ENCODE peak calls at places on chromosomes 13 and 19, in nine cellular contexts. Q is keratinocyte; E is coronary artery; C is CD8-positive, alpha-beta T cell; X is cardiac muscle cell; G is AG10803; V is adipocyte; S is ascending aorta; F is bronchial epithelial cell. D is an unnamed sample.

GRCh38 chr13:91228083-91228482 is 119.4 kb upstream of the MIR17HG start:
- DNase-seq in Q (no peak), E (no peak), C (no peak), X (no peak), G (no peak), V (no peak), S (no peak), F (no peak), D (no peak)

GRCh38 chr13:114102521-114103288 is 29.7 kb downstream of the RASA3 start:
- DNase-seq in Q (no peak), E (no peak), C (no peak), X (no peak), G (no peak), V (no peak), S (no peak), F (no peak), D (no peak)

GRCh38 chr19:9857920-9858746 is 23.0 kb downstream of the PIN1 start:
- DNase-seq in Q (no peak), E (no peak), C (no peak), X (no peak), G (no peak), V (no peak), S (no peak), F (peak; percentile 33), D (no peak)

GRCh38 chr19:38522915-38523314 is 89.4 kb downstream of the RYR1 start:
- DNase-seq in Q (no peak), E (no peak), C (no peak), X (no peak), G (no peak), V (no peak), S (no peak), F (no peak), D (no peak)

GRCh38 chr13:54357284-54357933 is 1328.8 kb downstream of the OLFM4 start:
- DNase-seq in Q (no peak), E (no peak), C (no peak), X (no peak), G (no peak), V (no peak), S (no peak), F (no peak), D (no peak)

GRCh38 chr19:13987101-13987890 is 18.8 kb downstream of the RFX1 start:
- DNase-seq in Q (no peak), E (no peak), C (no peak), X (no peak), G (no peak), V (no peak), S (no peak), F (no peak), D (peak; percentile 67)

GRCh38 chr13:60642552-60642951 is 245.5 kb downstream of the TDRD3 start:
- DNase-seq in Q (no peak), E (no peak), C (no peak), X (peak; percentile 8), G (peak; percentile 1), V (no peak), S (no peak), F (no peak), D (no peak)

GRCh38 chr13:41034862-41035261 is 15.7 kb upstream of the ELF1 start:
- DNase-seq in Q (no peak), E (no peak), C (no peak), X (no peak), G (no peak), V (no peak), S (no peak), F (peak; percentile 73), D (no peak)

GRCh38 chr13:97429681-97430081 is 4.3 kb upstream of the RAP2A start:
- DNase-seq in Q (no peak), E (no peak), C (no peak), X (peak; percentile 36), G (peak; percentile 72), V (peak; percentile 77), S (no peak), F (peak; percentile 0), D (no peak)

GRCh38 chr19:14182481-14182880 is 23.5 kb downstream of the ADGRL1 start:
- DNase-seq in Q (no peak), E (no peak), C (no peak), X (no peak), G (no peak), V (no peak), S (no peak), F (no peak), D (no peak)

GRCh38 chr19:29625316-29625715 is 19.2 kb downstream of the POP4 start:
- DNase-seq in Q (no peak), E (no peak), C (no peak), X (no peak), G (no peak), V (no peak), S (no peak), F (no peak), D (no peak)

GRCh38 chr13:46595918-46596315 is 42.9 kb downstream of the LRCH1 start:
- DNase-seq in Q (no peak), E (no peak), C (no peak), X (no peak), G (no peak), V (no peak), S (no peak), F (no peak), D (no peak)

GRCh38 chr13:35723820-35724219 is 247.3 kb upstream of the MAB21L1 start:
- DNase-seq in Q (no peak), E (no peak), C (no peak), X (peak; percentile 66), G (peak; percentile 92), V (peak; percentile 55), S (no peak), F (no peak), D (no peak)

GRCh38 chr19:48962849-48963165 is 2.3 kb upstream of the FTL start:
- DNase-seq in Q (no peak), E (no peak), C (no peak), X (no peak), G (no peak), V (no peak), S (no peak), F (no peak), D (no peak)
- H3K4me3 ChIP-seq in Q (no peak overlapping the region), E (no peak overlapping the region), C (no peak overlapping the region), X (no peak overlapping the region), G (no peak overlapping the region), V (no peak overlapping the region), S (no peak overlapping the region), F (no peak overlapping the region), D (no peak overlapping the region)

DNA sequence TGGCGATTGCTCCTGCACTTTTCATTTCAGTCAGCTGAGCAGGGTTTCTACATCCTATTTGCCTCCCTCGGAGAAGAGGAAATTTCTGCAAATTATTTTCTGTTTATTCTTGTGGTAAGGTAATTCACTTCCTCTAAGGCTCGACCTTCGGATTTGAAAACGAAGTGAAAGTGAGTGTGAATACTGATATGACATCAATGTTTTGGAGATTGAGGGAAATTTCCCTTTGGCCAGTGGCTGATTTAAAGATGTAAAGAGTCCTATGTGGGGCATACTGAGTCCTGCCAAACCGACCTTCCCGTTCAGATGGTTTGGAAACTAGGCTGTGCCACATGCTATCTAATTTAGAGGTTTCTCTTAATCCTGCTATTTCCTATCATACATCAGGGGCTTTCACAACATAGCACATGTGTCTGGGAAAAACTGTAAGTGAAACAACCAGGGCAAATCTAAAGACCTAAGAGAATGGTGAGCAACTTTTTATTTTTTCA is 112.4 kb downstream of the POSTN start:
- DNase-seq in Q (no peak), E (no peak), C (no peak), X (peak; percentile 51), G (peak; percentile 52), V (peak; percentile 49), S (no peak), F (no peak), D (no peak)
- H3K4me3 ChIP-seq in Q (no peak overlapping the region), E (peak overlapping the region; percentile 15), C (no peak overlapping the region), X (no peak overlapping the region), G (peak overlapping the region; percentile 26), V (peak overlapping the region; percentile 68), S (no peak overlapping the region), F (no peak overlapping the region), D (no peak overlapping the region)

GRCh38 chr19:45244133-45244532 is 1.1 kb downstream of the EXOC3L2 start:
- DNase-seq in Q (no peak), E (no peak), C (no peak), X (no peak), G (no peak), V (no peak), S (no peak), F (no peak), D (no peak)
- H3K4me3 ChIP-seq in Q (no peak overlapping the region), E (no peak overlapping the region), C (no peak overlapping the region), X (no peak overlapping the region), G (no peak overlapping the region), V (no peak overlapping the region), S (no peak overlapping the region), F (no peak overlapping the region), D (no peak overlapping the region)

GRCh38 chr19:3914199-3914598 is 18.7 kb upstream of the NMRK2 start:
- DNase-seq in Q (no peak), E (no peak), C (no peak), X (no peak), G (no peak), V (no peak), S (no peak), F (no peak), D (no peak)
- H3K4me3 ChIP-seq in Q (no peak overlapping the region), E (no peak overlapping the region), C (no peak overlapping the region), X (no peak overlapping the region), G (no peak overlapping the region), V (no peak overlapping the region), S (no peak overlapping the region), F (no peak overlapping the region), D (no peak overlapping the region)

DNA sequence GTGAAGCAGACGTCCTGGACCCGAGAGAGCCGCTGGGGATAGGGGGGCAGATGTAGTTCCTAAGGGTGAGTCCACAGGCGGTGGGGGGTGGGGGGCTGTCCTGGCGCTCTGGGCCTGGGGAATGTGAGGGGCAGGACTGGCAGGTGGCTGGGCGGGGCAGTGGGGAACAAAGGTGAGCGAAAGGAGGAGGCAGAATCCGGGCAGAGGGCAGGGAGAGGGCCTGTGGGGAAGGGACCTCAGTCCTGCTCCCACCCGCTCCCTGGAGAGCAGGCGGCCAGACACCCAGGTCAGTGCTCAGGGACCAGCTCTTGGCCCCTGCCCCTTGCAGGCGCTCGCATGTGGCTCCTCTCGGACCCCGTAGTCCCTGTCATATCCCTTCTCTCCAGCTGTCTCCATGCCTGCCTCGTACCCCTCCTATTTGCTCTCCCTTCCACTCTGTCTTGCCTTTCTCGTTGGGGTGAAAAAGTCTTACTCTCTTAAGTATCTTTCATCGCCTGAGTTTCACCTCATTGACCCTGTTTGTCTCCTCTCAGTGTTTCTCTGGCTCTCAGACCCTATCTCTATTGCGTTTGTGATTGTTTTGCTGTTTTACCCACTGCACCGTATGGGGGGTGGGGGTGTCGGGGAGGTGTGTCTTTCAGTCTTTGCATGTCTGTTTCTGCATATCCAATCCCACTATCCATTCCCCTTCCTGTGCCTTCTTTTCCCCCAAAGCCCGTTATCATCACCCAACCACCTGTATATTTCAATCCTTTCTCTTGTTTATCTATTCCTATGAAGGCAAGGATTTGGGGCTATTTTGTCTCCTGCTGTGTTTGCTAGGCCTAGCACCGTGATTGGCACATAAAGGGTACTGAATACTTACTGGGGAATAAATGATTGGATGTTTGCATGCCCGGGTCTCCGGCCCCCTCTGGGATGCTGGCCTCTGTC is 5.8 kb downstream of the SPHK2 start:
- DNase-seq in Q (no peak), E (no peak), C (no peak), X (no peak), G (no peak), V (no peak), S (no peak), F (no peak), D (no peak)
- H3K4me3 ChIP-seq in Q (peak overlapping the region; percentile 73), E (peak overlapping the region; percentile 62), C (peak overlapping the region; percentile 36), X (peak overlapping the region; percentile 62), G (peak overlapping the region; percentile 69), V (peak overlapping the region; percentile 83), S (peak overlapping the region; percentile 44), F (no peak overlapping the region), D (no peak overlapping the region)

D was measured in lung.